ENCODE peak calls at places on chromosome 9, in eight cellular contexts. C, N, S, L, G, K, Y and T are unnamed samples.

GRCh38 chr9:110334183-110334582 is 3.5 kb downstream of the TXNDC8 start:
- DNase-seq in L (no peak), Y (no peak), C (no peak), G (no peak), S (no peak), K (no peak), N (no peak), T (no peak)

GRCh38 chr9:7970666-7971335 is 171.2 kb upstream of the DMAC1 start:
- DNase-seq in N (no peak), K (no peak), Y (no peak), C (no peak), S (peak), L (no peak), G (no peak), T (no peak)

GRCh38 chr9:15697459-15697858 is 144.6 kb downstream of the CCDC171 start:
- DNase-seq in N (no peak), Y (peak), C (peak), G (no peak), L (no peak), K (no peak), S (peak), T (peak)

GRCh38 chr9:127741831-127742434 is 6.8 kb upstream of the TOR2A start:
- DNase-seq in S (peak), C (no peak), G (peak), Y (no peak), N (no peak), L (peak), K (peak), T (no peak)

GRCh38 chr9:76341616-76342015 is 52.6 kb downstream of the RFK start:
- DNase-seq in K (no peak), N (no peak), Y (no peak), C (no peak), L (no peak), S (no peak), G (no peak), T (no peak)

GRCh38 chr9:109342878-109343277 is 22.0 kb upstream of the EPB41L4B start:
- DNase-seq in L (no peak), K (no peak), C (no peak), Y (no peak), S (no peak), N (no peak), G (no peak), T (no peak)

GRCh38 chr9:108322326-108323098 is 533.3 kb downstream of the ACTL7B start:
- DNase-seq in G (no peak), N (no peak), L (no peak), K (no peak), S (no peak), Y (no peak), C (peak), T (no peak)

GRCh38 chr9:113018247-113018646 is 6.3 kb upstream of the ZNF883 start:
- DNase-seq in Y (no peak), G (no peak), C (no peak), S (no peak), K (no peak), N (no peak), L (no peak), T (no peak)

GRCh38 chr9:84278131-84278530 is 62.4 kb downstream of the SLC28A3 start:
- DNase-seq in S (no peak), N (no peak), G (no peak), K (no peak), C (peak), L (no peak), Y (no peak), T (no peak)

GRCh38 chr9:113376634-113377531 is at the start of gene HDHD3:
- DNase-seq in Y (peak), K (peak), S (peak), C (peak), L (peak), N (peak), G (peak), T (peak)

GRCh38 chr9:132748450-132748849 is 78.2 kb downstream of the GTF3C4 start:
- DNase-seq in Y (no peak), S (no peak), C (no peak), L (no peak), K (no peak), G (no peak), N (no peak), T (no peak)

GRCh38 chr9:98552306-98552705 is 156.4 kb downstream of the GABBR2 start:
- DNase-seq in S (no peak), C (no peak), L (no peak), N (no peak), K (peak), G (no peak), Y (peak), T (peak)

GRCh38 chr9:8660383-8660782 is 860.8 kb upstream of the DMAC1 start:
- DNase-seq in L (no peak), K (no peak), G (no peak), N (peak), S (peak), Y (peak), C (no peak), T (no peak)

GRCh38 chr9:278651-279050 is 64.0 kb downstream of the DOCK8 start:
- DNase-seq in Y (no peak), C (no peak), S (no peak), N (no peak), G (no peak), K (no peak), L (no peak), T (no peak)

GRCh38 chr9:18366184-18366583 is 107.8 kb upstream of the ADAMTSL1 start:
- DNase-seq in K (no peak), G (no peak), Y (no peak), L (no peak), N (no peak), C (no peak), S (no peak), T (no peak)

GRCh38 chr9:32424616-32425015 is 40.2 kb downstream of the ACO1 start:
- DNase-seq in S (no peak), K (no peak), G (no peak), L (no peak), C (no peak), Y (peak), N (no peak), T (peak)

GRCh38 chr9:81673310-81673709 is 16.0 kb downstream of the TLE1 start:
- DNase-seq in G (peak), N (no peak), C (no peak), S (no peak), L (no peak), K (no peak), Y (no peak), T (no peak)

DNA sequence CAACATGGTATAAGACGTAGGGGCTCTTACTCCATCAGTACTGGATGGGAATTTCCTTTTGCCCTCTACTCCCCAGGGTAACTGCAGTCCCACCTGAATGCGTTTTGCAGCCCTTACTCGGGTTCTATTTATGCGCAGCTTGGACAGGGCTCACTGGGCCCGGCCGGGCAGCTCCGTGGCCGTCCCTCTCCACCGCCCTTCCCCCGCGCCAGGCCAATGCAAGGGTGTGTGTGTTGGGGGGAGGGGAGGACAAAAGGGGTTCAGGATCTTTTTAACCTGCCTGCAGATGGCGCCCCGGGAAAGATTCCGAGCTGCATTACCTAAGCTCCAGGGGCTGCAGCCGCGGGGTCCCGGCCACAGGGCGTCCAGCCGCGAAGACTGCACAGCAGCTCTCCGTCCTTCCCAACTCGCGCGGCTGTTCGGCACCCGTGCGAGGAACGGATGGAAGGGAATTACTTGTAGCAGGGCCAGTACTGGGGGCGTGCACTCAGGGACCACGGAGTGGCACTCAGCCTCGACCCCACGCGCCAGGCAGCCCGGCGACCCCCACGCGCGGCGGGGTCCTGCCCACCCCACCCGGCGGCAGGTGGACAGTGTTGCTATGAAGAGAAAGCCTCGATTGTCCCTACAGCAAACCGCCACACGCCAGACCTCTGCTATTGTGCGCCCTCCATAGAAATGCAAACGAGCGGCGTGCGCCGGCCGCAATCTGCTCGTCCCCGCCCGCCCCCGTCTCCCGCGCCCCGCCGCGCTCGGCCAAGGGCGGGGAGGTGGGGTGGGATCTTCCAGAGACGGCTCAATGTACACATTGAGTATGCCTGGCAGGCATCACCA is 966 bp upstream of the GADD45G start:
- DNase-seq in L (no peak), K (peak), N (no peak), C (peak), Y (peak), G (peak), S (peak), T (no peak)
- TF ChIP-seq EZH2 in L (no peak), K (no peak), N (no peak), C (no peak), Y (peak), G (no peak), S (peak), T (peak)

GRCh38 chr9:14313378-14313940 is 482 bp downstream of the NFIB start:
- DNase-seq in N (no peak), C (no peak), L (no peak), S (peak), Y (peak), G (peak), K (peak), T (peak)
- TF ChIP-seq EZH2 in N (no peak), C (no peak), L (peak), S (no peak), Y (no peak), G (peak), K (peak), T (no peak)

GRCh38 chr9:136131629-136132499 is 13.2 kb upstream of the TMEM250 start:
- DNase-seq in L (no peak), C (no peak), Y (no peak), G (no peak), K (no peak), N (no peak), S (no peak), T (no peak)
- TF ChIP-seq EZH2 in L (no peak), C (no peak), Y (peak), G (no peak), K (no peak), N (no peak), S (peak), T (no peak)

GRCh38 chr9:95516736-95517558 is at the start of gene PTCH1:
- DNase-seq in K (peak), S (peak), Y (peak), C (peak), L (no peak), G (peak), N (no peak), T (peak)
- TF ChIP-seq EZH2 in K (peak), S (peak), Y (no peak), C (no peak), L (no peak), G (no peak), N (no peak), T (no peak)

GRCh38 chr9:37035472-37036236 is 1.6 kb upstream of the PAX5 start:
- DNase-seq in N (no peak), G (peak), L (no peak), C (no peak), K (peak), S (peak), Y (peak), T (no peak)

GRCh38 chr9:37037137-37037743 is 3.2 kb upstream of the PAX5 start:
- DNase-seq in S (peak), C (no peak), Y (no peak), L (no peak), G (peak), N (peak), K (peak), T (no peak)

GRCh38 chr9:37037744-37038640 is 3.9 kb upstream of the PAX5 start:
- DNase-seq in L (no peak), C (no peak), K (peak), Y (no peak), N (no peak), G (peak), S (no peak), T (no peak)

GRCh38 chr9:37034938-37035471 is 937 bp upstream of the PAX5 start:
- DNase-seq in Y (no peak), C (no peak), N (no peak), G (peak), L (no peak), K (peak), S (no peak), T (no peak)

DNA sequence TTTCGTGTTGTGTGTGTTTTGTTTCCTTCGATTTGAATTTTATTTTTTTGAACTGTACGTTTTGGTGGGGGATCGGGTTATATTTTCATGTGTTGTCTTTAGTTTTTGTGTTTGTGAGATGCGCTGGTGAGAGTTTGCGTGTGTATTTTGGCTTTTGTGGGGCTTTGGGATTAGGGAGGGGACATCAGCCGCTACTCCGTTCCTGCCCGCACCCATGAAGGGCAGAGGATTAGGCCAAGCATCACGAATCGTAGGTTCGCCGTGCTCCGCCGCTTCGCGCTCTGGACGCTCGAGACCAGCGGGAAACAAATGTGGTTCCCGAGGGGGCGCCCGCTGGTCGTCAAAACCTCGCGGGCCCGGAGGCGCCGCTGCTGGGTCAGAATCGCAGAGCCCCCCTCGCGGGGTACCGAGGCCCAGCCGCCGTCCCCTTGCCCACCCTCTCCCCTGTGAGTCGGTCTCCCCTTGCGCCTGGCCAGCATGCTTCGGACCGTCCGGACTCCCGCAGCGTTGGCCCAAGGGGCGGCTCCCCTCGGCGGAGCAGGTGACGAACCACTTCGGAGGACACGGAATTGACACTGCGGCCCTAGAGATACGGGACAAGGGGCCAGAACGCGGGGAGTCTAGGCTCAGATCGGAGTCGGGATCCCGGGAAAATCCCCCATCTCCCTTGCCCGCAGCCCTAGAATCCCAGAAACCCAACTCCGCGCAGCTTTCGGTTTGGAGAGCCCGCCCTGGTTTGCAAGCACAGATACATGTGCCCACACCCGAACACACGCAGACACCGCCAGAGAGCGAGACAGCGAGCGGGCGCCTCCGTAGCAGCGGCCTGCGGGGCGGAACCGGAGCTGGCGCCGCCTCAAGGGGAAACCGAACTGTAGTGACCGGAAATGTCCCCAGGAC is 2.4 kb upstream of the PAX5 start:
- DNase-seq in K (peak), L (no peak), N (peak), Y (peak), G (peak), C (no peak), S (peak), T (no peak)
- TF ChIP-seq EZH2 in K (peak), L (no peak), N (peak), Y (peak), G (peak), C (peak), S (peak), T (no peak)

GRCh38 chr9:33750839-33751339 is 44.5 kb upstream of the PRSS3 start:
- DNase-seq in L (no peak), G (peak), K (no peak), Y (peak), C (no peak), S (no peak), N (no peak), T (no peak)
- TF ChIP-seq EZH2 in L (no peak), G (peak), K (no peak), Y (no peak), C (no peak), S (no peak), N (no peak), T (no peak)

GRCh38 chr9:136985027-136985602 is 2.3 kb downstream of the LCNL1 start:
- DNase-seq in S (no peak), Y (no peak), L (no peak), C (no peak), K (no peak), G (peak), N (no peak), T (no peak)
- TF ChIP-seq EZH2 in S (peak), Y (peak), L (no peak), C (no peak), K (peak), G (peak), N (no peak), T (no peak)